ENCODE peak calls at places on chromosome 9, in nine cellular contexts. R is stimulated activated CD4-positive, alpha-beta T cell treated with anti-CD3 and anti-CD28 coated beads, Interleukin-1b, Interleukin-23, amount 100 ng/mL, for 24 hours; E is nucleus accumbens; D is NCI-H1105; B is dorsolateral prefrontal cortex; H is activated CD4-positive, alpha-beta T cell treated with anti-CD3 and anti-CD28 coated beads, Interleukin-2, amount 10 ng/mL, durations not matched to agents 7 days and 5 days; V is NCI-H446; U is RCC 7860; I is naive thymus-derived CD8-positive, alpha-beta T cell. G is an unnamed sample.

GRCh38 chr9:89646189-89646588 is 41.4 kb downstream of the GADD45G start:
- DNase-seq in R (no peak), E (no peak), D (no peak), B (no peak), H (no peak), V (no peak), U (no peak), I (no peak), G (no peak)

GRCh38 chr9:124133752-124134151 is 122.2 kb downstream of the LHX2 start:
- DNase-seq in R (no peak), E (peak; percentile 10), D (no peak), B (peak; percentile 48), H (peak; percentile 9), V (peak; percentile 8), U (peak; percentile 27), I (no peak), G (no peak)

GRCh38 chr9:108842610-108843295 is 13.0 kb downstream of the ACTL7B start:
- DNase-seq in R (no peak), E (no peak), D (no peak), B (no peak), H (peak; percentile 11), V (no peak), U (no peak), I (no peak), G (no peak)

GRCh38 chr9:122127396-122127798 is 32.2 kb downstream of the NDUFA8 start:
- DNase-seq in R (no peak), E (no peak), D (no peak), B (peak; percentile 87), H (no peak), V (no peak), U (no peak), I (peak; percentile 65), G (no peak)

GRCh38 chr9:131546336-131547084 is 1.2 kb downstream of the PRRT1B start:
- DNase-seq in R (no peak), E (no peak), D (peak; percentile 40), B (no peak), H (no peak), V (no peak), U (peak; percentile 8), I (no peak), G (no peak)

GRCh38 chr9:107425110-107426025 is 64.2 kb downstream of the KLF4 start:
- DNase-seq in R (no peak), E (peak; percentile 5), D (no peak), B (peak; percentile 69), H (peak; percentile 47), V (no peak), U (no peak), I (peak; percentile 62), G (peak; percentile 83)

GRCh38 chr9:80842976-80843506 is 846.3 kb downstream of the TLE1 start:
- DNase-seq in R (no peak), E (no peak), D (no peak), B (no peak), H (no peak), V (no peak), U (no peak), I (no peak), G (no peak)

GRCh38 chr9:123584202-123585176 is 228.5 kb downstream of the CRB2 start:
- DNase-seq in R (no peak), E (no peak), D (no peak), B (no peak), H (no peak), V (no peak), U (no peak), I (no peak), G (no peak)

GRCh38 chr9:132042324-132042723 is 37.3 kb downstream of the MED27 start:
- DNase-seq in R (no peak), E (no peak), D (no peak), B (no peak), H (no peak), V (peak; percentile 9), U (peak; percentile 97), I (no peak), G (no peak)

GRCh38 chr9:21252727-21253547 is 13.1 kb upstream of the IFNA14 start:
- DNase-seq in R (no peak), E (peak; percentile 3), D (peak; percentile 0), B (no peak), H (peak; percentile 17), V (no peak), U (no peak), I (no peak), G (peak; percentile 32)

GRCh38 chr9:86531273-86531672 is 177.1 kb upstream of the TUT7 start:
- DNase-seq in R (no peak), E (no peak), D (no peak), B (no peak), H (no peak), V (no peak), U (no peak), I (no peak), G (no peak)

GRCh38 chr9:126454795-126455194 is 128.2 kb downstream of the MVB12B start:
- DNase-seq in R (no peak), E (no peak), D (no peak), B (no peak), H (no peak), V (no peak), U (no peak), I (no peak), G (no peak)

GRCh38 chr9:78612089-78612488 is 315.2 kb downstream of the PSAT1 start:
- DNase-seq in R (no peak), E (no peak), D (no peak), B (no peak), H (no peak), V (no peak), U (peak; percentile 14), I (no peak), G (no peak)

GRCh38 chr9:121568541-121569265 is 69.1 kb upstream of the GGTA1 start:
- DNase-seq in R (no peak), E (peak; percentile 38), D (no peak), B (peak; percentile 52), H (no peak), V (peak; percentile 33), U (no peak), I (no peak), G (no peak)

GRCh38 chr9:108486791-108487190 is 369.0 kb downstream of the ACTL7B start:
- DNase-seq in R (no peak), E (no peak), D (no peak), B (no peak), H (no peak), V (no peak), U (peak; percentile 33), I (no peak), G (no peak)

GRCh38 chr9:91100878-91101450 is 260.8 kb downstream of the AUH start:
- DNase-seq in R (no peak), E (no peak), D (no peak), B (no peak), H (no peak), V (no peak), U (no peak), I (no peak), G (no peak)

GRCh38 chr9:21528123-21528808 is 46.2 kb upstream of the IFNE start:
- DNase-seq in R (no peak), E (no peak), D (no peak), B (no peak), H (no peak), V (no peak), U (no peak), I (no peak), G (no peak)

GRCh38 chr9:31253800-31254762 is 1130.4 kb upstream of the ACO1 start:
- DNase-seq in R (no peak), E (no peak), D (no peak), B (no peak), H (no peak), V (no peak), U (no peak), I (no peak), G (no peak)

G was measured in hepatocyte.